ENCODE peak calls at places on chromosome 4, in eight cellular contexts. One of them, this sample, is unnamed.

GRCh38 chr4:147830987-147831386 is 99.1 kb downstream of the ARHGAP10 start:
- DNase-seq in keratinocyte: peak; percentile 78
- DNase-seq in Calu3: no peak
- DNase-seq in type B pancreatic cell: no peak
- DNase-seq in left ventricle myocardium inferior: no peak
- DNase-seq in neural crest cell: no peak
- DNase-seq in AG09319: no peak
- DNase-seq in WERI-Rb-1: peak; percentile 39
- DNase-seq in this sample: no peak

GRCh38 chr4:109434007-109434792 is 585 bp downstream of the SEC24B start:
- DNase-seq in AG09319: no peak
- DNase-seq in type B pancreatic cell: peak; percentile 69
- DNase-seq in WERI-Rb-1: peak; percentile 36
- DNase-seq in neural crest cell: peak; percentile 27
- DNase-seq in keratinocyte: no peak
- DNase-seq in Calu3: no peak
- DNase-seq in left ventricle myocardium inferior: peak; percentile 44
- DNase-seq in this sample: no peak

GRCh38 chr4:151744614-151745013 is 16.2 kb downstream of the GATB start:
- DNase-seq in keratinocyte: peak; percentile 71
- DNase-seq in neural crest cell: no peak
- DNase-seq in left ventricle myocardium inferior: no peak
- DNase-seq in type B pancreatic cell: no peak
- DNase-seq in AG09319: peak; percentile 7
- DNase-seq in Calu3: peak; percentile 8
- DNase-seq in WERI-Rb-1: no peak
- DNase-seq in this sample: peak; percentile 57

GRCh38 chr4:184097240-184097619 is 120.4 kb downstream of the ENPP6 start:
- DNase-seq in WERI-Rb-1: no peak
- DNase-seq in type B pancreatic cell: no peak
- DNase-seq in left ventricle myocardium inferior: peak; percentile 43
- DNase-seq in AG09319: no peak
- DNase-seq in Calu3: no peak
- DNase-seq in neural crest cell: no peak
- DNase-seq in keratinocyte: no peak
- DNase-seq in this sample: no peak

GRCh38 chr4:83810428-83810827 is 274.5 kb downstream of the GPAT3 start:
- DNase-seq in neural crest cell: no peak
- DNase-seq in Calu3: no peak
- DNase-seq in type B pancreatic cell: no peak
- DNase-seq in keratinocyte: no peak
- DNase-seq in WERI-Rb-1: no peak
- DNase-seq in left ventricle myocardium inferior: no peak
- DNase-seq in AG09319: no peak
- DNase-seq in this sample: no peak

GRCh38 chr4:120263623-120264022 is 197.0 kb upstream of the MAD2L1 start:
- DNase-seq in WERI-Rb-1: no peak
- DNase-seq in AG09319: no peak
- DNase-seq in type B pancreatic cell: no peak
- DNase-seq in neural crest cell: no peak
- DNase-seq in Calu3: no peak
- DNase-seq in keratinocyte: no peak
- DNase-seq in left ventricle myocardium inferior: no peak
- DNase-seq in this sample: no peak

GRCh38 chr4:184848510-184848909 is 22.7 kb upstream of the ACSL1 start:
- DNase-seq in Calu3: no peak
- DNase-seq in AG09319: no peak
- DNase-seq in keratinocyte: no peak
- DNase-seq in neural crest cell: no peak
- DNase-seq in left ventricle myocardium inferior: no peak
- DNase-seq in type B pancreatic cell: no peak
- DNase-seq in WERI-Rb-1: no peak
- DNase-seq in this sample: no peak

GRCh38 chr4:185508162-185508561 is 27.1 kb downstream of the PDLIM3 start:
- DNase-seq in neural crest cell: no peak
- DNase-seq in type B pancreatic cell: no peak
- DNase-seq in WERI-Rb-1: no peak
- DNase-seq in keratinocyte: peak; percentile 25
- DNase-seq in Calu3: peak; percentile 8
- DNase-seq in AG09319: no peak
- DNase-seq in left ventricle myocardium inferior: no peak
- DNase-seq in this sample: no peak

GRCh38 chr4:109826719-109827118 is 1.1 kb upstream of the RRH start:
- DNase-seq in AG09319: no peak
- DNase-seq in left ventricle myocardium inferior: no peak
- DNase-seq in keratinocyte: no peak
- DNase-seq in Calu3: no peak
- DNase-seq in type B pancreatic cell: no peak
- DNase-seq in WERI-Rb-1: no peak
- DNase-seq in neural crest cell: no peak
- DNase-seq in this sample: peak; percentile 4

GRCh38 chr4:26762650-26763049 is 98.0 kb upstream of the STIM2 start:
- DNase-seq in Calu3: no peak
- DNase-seq in left ventricle myocardium inferior: no peak
- DNase-seq in type B pancreatic cell: no peak
- DNase-seq in WERI-Rb-1: no peak
- DNase-seq in neural crest cell: no peak
- DNase-seq in keratinocyte: no peak
- DNase-seq in AG09319: no peak
- DNase-seq in this sample: no peak

GRCh38 chr4:142248946-142249345 is 597.2 kb downstream of the INPP4B start:
- DNase-seq in keratinocyte: no peak
- DNase-seq in neural crest cell: no peak
- DNase-seq in left ventricle myocardium inferior: no peak
- DNase-seq in AG09319: peak; percentile 19
- DNase-seq in type B pancreatic cell: no peak
- DNase-seq in Calu3: no peak
- DNase-seq in WERI-Rb-1: no peak
- DNase-seq in this sample: peak; percentile 20

GRCh38 chr4:21819086-21819485 is 129.5 kb downstream of the KCNIP4 start:
- DNase-seq in AG09319: no peak
- DNase-seq in Calu3: no peak
- DNase-seq in keratinocyte: no peak
- DNase-seq in type B pancreatic cell: no peak
- DNase-seq in WERI-Rb-1: no peak
- DNase-seq in left ventricle myocardium inferior: peak; percentile 25
- DNase-seq in neural crest cell: no peak
- DNase-seq in this sample: no peak

GRCh38 chr4:7800996-7801395 is 138.7 kb downstream of the AFAP1 start:
- DNase-seq in left ventricle myocardium inferior: no peak
- DNase-seq in neural crest cell: no peak
- DNase-seq in keratinocyte: no peak
- DNase-seq in type B pancreatic cell: no peak
- DNase-seq in WERI-Rb-1: no peak
- DNase-seq in Calu3: no peak
- DNase-seq in AG09319: no peak
- DNase-seq in this sample: no peak

GRCh38 chr4:15035152-15035551 is 32.9 kb downstream of the CPEB2 start:
- DNase-seq in left ventricle myocardium inferior: no peak
- DNase-seq in keratinocyte: no peak
- DNase-seq in type B pancreatic cell: no peak
- DNase-seq in AG09319: no peak
- DNase-seq in WERI-Rb-1: no peak
- DNase-seq in Calu3: no peak
- DNase-seq in neural crest cell: no peak
- DNase-seq in this sample: no peak

GRCh38 chr4:70277121-70277520 is 34.7 kb downstream of the CSN3 start:
- DNase-seq in AG09319: no peak
- DNase-seq in WERI-Rb-1: no peak
- DNase-seq in Calu3: no peak
- DNase-seq in keratinocyte: no peak
- DNase-seq in neural crest cell: no peak
- DNase-seq in type B pancreatic cell: no peak
- DNase-seq in left ventricle myocardium inferior: no peak
- DNase-seq in this sample: no peak

GRCh38 chr4:1242506-1243450 is 6.2 kb downstream of the CTBP1 start:
- DNase-seq in left ventricle myocardium inferior: peak; percentile 10
- DNase-seq in keratinocyte: no peak
- DNase-seq in Calu3: no peak
- DNase-seq in neural crest cell: no peak
- DNase-seq in type B pancreatic cell: no peak
- DNase-seq in WERI-Rb-1: no peak
- DNase-seq in AG09319: no peak
- DNase-seq in this sample: no peak

GRCh38 chr4:185194924-185195632 is 8.7 kb downstream of the CFAP97 start:
- DNase-seq in type B pancreatic cell: no peak
- DNase-seq in Calu3: no peak
- DNase-seq in neural crest cell: no peak
- DNase-seq in left ventricle myocardium inferior: no peak
- DNase-seq in AG09319: no peak
- DNase-seq in keratinocyte: no peak
- DNase-seq in WERI-Rb-1: no peak
- DNase-seq in this sample: no peak

GRCh38 chr4:26509681-26510333 is 19.5 kb upstream of the CCKAR start:
- DNase-seq in Calu3: no peak
- DNase-seq in neural crest cell: no peak
- DNase-seq in AG09319: no peak
- DNase-seq in left ventricle myocardium inferior: no peak
- DNase-seq in WERI-Rb-1: no peak
- DNase-seq in keratinocyte: no peak
- DNase-seq in type B pancreatic cell: no peak
- DNase-seq in this sample: peak; percentile 44

GRCh38 chr4:24321151-24321550 is 263.2 kb downstream of the DHX15 start:
- DNase-seq in keratinocyte: peak; percentile 38
- DNase-seq in neural crest cell: no peak
- DNase-seq in WERI-Rb-1: no peak
- DNase-seq in left ventricle myocardium inferior: no peak
- DNase-seq in Calu3: no peak
- DNase-seq in AG09319: no peak
- DNase-seq in type B pancreatic cell: no peak
- DNase-seq in this sample: peak; percentile 52

GRCh38 chr4:173272987-173273386 is 61.2 kb downstream of the HMGB2 start:
- DNase-seq in Calu3: no peak
- DNase-seq in AG09319: no peak
- DNase-seq in keratinocyte: no peak
- DNase-seq in left ventricle myocardium inferior: no peak
- DNase-seq in WERI-Rb-1: no peak
- DNase-seq in type B pancreatic cell: no peak
- DNase-seq in neural crest cell: no peak
- DNase-seq in this sample: no peak

GRCh38 chr4:173273956-173274355 is 60.2 kb downstream of the HMGB2 start:
- DNase-seq in AG09319: no peak
- DNase-seq in Calu3: no peak
- DNase-seq in type B pancreatic cell: no peak
- DNase-seq in WERI-Rb-1: no peak
- DNase-seq in keratinocyte: no peak
- DNase-seq in neural crest cell: no peak
- DNase-seq in left ventricle myocardium inferior: no peak
- DNase-seq in this sample: no peak

GRCh38 chr4:173269280-173269679 is 64.9 kb downstream of the HMGB2 start:
- DNase-seq in AG09319: no peak
- DNase-seq in neural crest cell: no peak
- DNase-seq in type B pancreatic cell: no peak
- DNase-seq in keratinocyte: no peak
- DNase-seq in left ventricle myocardium inferior: no peak
- DNase-seq in WERI-Rb-1: no peak
- DNase-seq in Calu3: no peak
- DNase-seq in this sample: no peak

GRCh38 chr4:173272314-173272713 is 61.8 kb downstream of the HMGB2 start:
- DNase-seq in AG09319: no peak
- DNase-seq in WERI-Rb-1: no peak
- DNase-seq in left ventricle myocardium inferior: no peak
- DNase-seq in keratinocyte: no peak
- DNase-seq in Calu3: no peak
- DNase-seq in type B pancreatic cell: no peak
- DNase-seq in neural crest cell: no peak
- DNase-seq in this sample: no peak

DNA sequence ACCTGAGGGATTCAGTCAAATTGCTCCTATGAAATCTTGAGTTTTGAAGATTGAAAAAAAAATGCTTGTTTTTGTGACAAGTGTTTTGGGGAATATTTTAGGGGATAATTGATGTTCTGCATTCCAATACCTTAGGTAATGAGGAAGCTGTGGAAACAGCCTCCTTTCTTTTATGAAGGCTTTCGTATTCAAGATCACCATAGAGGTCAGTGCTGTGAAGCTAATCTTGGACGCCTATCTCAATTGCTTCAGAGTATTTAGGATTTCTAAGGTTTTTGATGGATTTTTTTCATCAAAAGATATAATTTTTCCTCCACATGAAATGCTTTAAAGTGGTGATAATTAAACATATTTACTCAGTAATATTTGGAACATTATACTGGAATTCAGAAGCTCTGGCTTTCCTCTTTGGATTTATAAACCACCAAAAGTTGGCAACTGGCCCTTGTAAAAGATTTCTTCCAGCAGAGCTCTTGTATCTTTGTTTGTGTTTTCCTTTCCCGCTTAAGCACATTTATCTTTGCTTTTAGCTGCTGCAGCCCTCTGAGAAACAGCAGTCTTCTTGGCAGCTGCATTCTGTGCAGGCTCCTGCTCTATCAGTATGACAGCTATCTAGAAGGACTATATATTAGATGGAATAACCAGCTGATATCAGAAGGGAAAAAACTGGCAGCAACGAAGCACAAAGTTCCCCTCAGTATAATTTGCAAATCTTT is 63.7 kb downstream of the HMGB2 start:
- DNase-seq in Calu3: no peak
- DNase-seq in keratinocyte: no peak
- DNase-seq in type B pancreatic cell: no peak
- DNase-seq in left ventricle myocardium inferior: no peak
- DNase-seq in WERI-Rb-1: no peak
- DNase-seq in neural crest cell: no peak
- DNase-seq in AG09319: no peak
- DNase-seq in this sample: no peak
- TF ChIP-seq CTCF in Calu3: no peak
- TF ChIP-seq CTCF in keratinocyte: no peak
- TF ChIP-seq CTCF in type B pancreatic cell: no peak
- TF ChIP-seq CTCF in left ventricle myocardium inferior: no peak
- TF ChIP-seq CTCF in WERI-Rb-1: no peak
- TF ChIP-seq CTCF in neural crest cell: no peak
- TF ChIP-seq CTCF in AG09319: no peak
- TF ChIP-seq CTCF in this sample: no peak

GRCh38 chr4:16642897-16643296 is 255.5 kb downstream of the LDB2 start:
- DNase-seq in keratinocyte: no peak
- DNase-seq in type B pancreatic cell: no peak
- DNase-seq in Calu3: no peak
- DNase-seq in neural crest cell: no peak
- DNase-seq in WERI-Rb-1: no peak
- DNase-seq in AG09319: no peak
- DNase-seq in left ventricle myocardium inferior: no peak
- DNase-seq in this sample: no peak
- TF ChIP-seq CTCF in keratinocyte: no peak
- TF ChIP-seq CTCF in type B pancreatic cell: no peak
- TF ChIP-seq CTCF in Calu3: peak; percentile 6
- TF ChIP-seq CTCF in neural crest cell: no peak
- TF ChIP-seq CTCF in WERI-Rb-1: no peak
- TF ChIP-seq CTCF in AG09319: no peak
- TF ChIP-seq CTCF in left ventricle myocardium inferior: no peak
- TF ChIP-seq CTCF in this sample: peak; percentile 17

GRCh38 chr4:102610007-102610406 is 108.8 kb downstream of the NFKB1 start:
- DNase-seq in Calu3: no peak
- DNase-seq in type B pancreatic cell: no peak
- DNase-seq in WERI-Rb-1: no peak
- DNase-seq in AG09319: no peak
- DNase-seq in left ventricle myocardium inferior: no peak
- DNase-seq in neural crest cell: no peak
- DNase-seq in keratinocyte: no peak
- DNase-seq in this sample: no peak
- TF ChIP-seq CTCF in Calu3: no peak
- TF ChIP-seq CTCF in type B pancreatic cell: peak; percentile 38
- TF ChIP-seq CTCF in WERI-Rb-1: peak; percentile 49
- TF ChIP-seq CTCF in AG09319: peak; percentile 40
- TF ChIP-seq CTCF in left ventricle myocardium inferior: peak; percentile 21
- TF ChIP-seq CTCF in neural crest cell: peak; percentile 28
- TF ChIP-seq CTCF in keratinocyte: no peak
- TF ChIP-seq CTCF in this sample: peak; percentile 37

GRCh38 chr4:121277194-121278105 is 103.4 kb downstream of the QRFPR start:
- DNase-seq in neural crest cell: no peak
- DNase-seq in AG09319: no peak
- DNase-seq in keratinocyte: no peak
- DNase-seq in type B pancreatic cell: no peak
- DNase-seq in left ventricle myocardium inferior: no peak
- DNase-seq in Calu3: peak; percentile 14
- DNase-seq in WERI-Rb-1: peak; percentile 58
- DNase-seq in this sample: no peak
- TF ChIP-seq CTCF in neural crest cell: peak; percentile 44
- TF ChIP-seq CTCF in AG09319: peak; percentile 3
- TF ChIP-seq CTCF in keratinocyte: peak; percentile 61
- TF ChIP-seq CTCF in type B pancreatic cell: peak; percentile 47
- TF ChIP-seq CTCF in left ventricle myocardium inferior: peak; percentile 40
- TF ChIP-seq CTCF in Calu3: no peak
- TF ChIP-seq CTCF in WERI-Rb-1: peak; percentile 84
- TF ChIP-seq CTCF in this sample: peak; percentile 14

This sample was measured in AG09309.